ENCODE peak calls at places on chromosome 3, in ten cellular contexts. F, E, D, Q, N, I, P, U, Z and O are unnamed samples.

GRCh38 chr3:58062469-58062868 is 54.2 kb downstream of the FLNB start:
- DNase-seq in F (no peak), E (no peak), D (no peak), Q (peak; percentile 27), N (no peak), I (no peak), P (no peak), U (no peak), Z (no peak), O (no peak)

GRCh38 chr3:197082871-197083270 is 53.3 kb upstream of the MELTF start:
- DNase-seq in F (no peak), E (no peak), D (no peak), Q (no peak), N (peak; percentile 49), I (no peak), P (no peak), U (no peak), Z (no peak), O (no peak)

GRCh38 chr3:170826047-170826446 is 43.9 kb downstream of the RPL22L1 start:
- DNase-seq in F (no peak), E (no peak), D (no peak), Q (no peak), N (no peak), I (no peak), P (no peak), U (no peak), Z (no peak), O (no peak)

GRCh38 chr3:63458405-63458804 is 180.3 kb downstream of the SYNPR start:
- DNase-seq in F (no peak), E (no peak), D (no peak), Q (no peak), N (no peak), I (no peak), P (no peak), U (no peak), Z (no peak), O (no peak)

GRCh38 chr3:46900007-46900292 is 22.4 kb downstream of the PTH1R start:
- DNase-seq in F (peak; percentile 77), E (no peak), D (no peak), Q (no peak), N (no peak), I (no peak), P (peak; percentile 7), U (no peak), Z (no peak), O (no peak)

GRCh38 chr3:25870452-25870851 is 80.6 kb downstream of the OXSM start:
- DNase-seq in F (no peak), E (no peak), D (no peak), Q (no peak), N (peak; percentile 63), I (no peak), P (no peak), U (no peak), Z (no peak), O (no peak)

GRCh38 chr3:71243230-71243629 is 340.3 kb downstream of the FOXP1 start:
- DNase-seq in F (no peak), E (no peak), D (no peak), Q (no peak), N (no peak), I (no peak), P (no peak), U (no peak), Z (no peak), O (peak; percentile 71)

GRCh38 chr3:46488735-46489361 is 8.9 kb upstream of the RTP3 start:
- DNase-seq in F (peak; percentile 97), E (peak; percentile 90), D (peak; percentile 92), Q (peak; percentile 96), N (peak; percentile 87), I (peak; percentile 76), P (peak; percentile 90), U (peak; percentile 79), Z (peak; percentile 95), O (peak; percentile 85)

DNA sequence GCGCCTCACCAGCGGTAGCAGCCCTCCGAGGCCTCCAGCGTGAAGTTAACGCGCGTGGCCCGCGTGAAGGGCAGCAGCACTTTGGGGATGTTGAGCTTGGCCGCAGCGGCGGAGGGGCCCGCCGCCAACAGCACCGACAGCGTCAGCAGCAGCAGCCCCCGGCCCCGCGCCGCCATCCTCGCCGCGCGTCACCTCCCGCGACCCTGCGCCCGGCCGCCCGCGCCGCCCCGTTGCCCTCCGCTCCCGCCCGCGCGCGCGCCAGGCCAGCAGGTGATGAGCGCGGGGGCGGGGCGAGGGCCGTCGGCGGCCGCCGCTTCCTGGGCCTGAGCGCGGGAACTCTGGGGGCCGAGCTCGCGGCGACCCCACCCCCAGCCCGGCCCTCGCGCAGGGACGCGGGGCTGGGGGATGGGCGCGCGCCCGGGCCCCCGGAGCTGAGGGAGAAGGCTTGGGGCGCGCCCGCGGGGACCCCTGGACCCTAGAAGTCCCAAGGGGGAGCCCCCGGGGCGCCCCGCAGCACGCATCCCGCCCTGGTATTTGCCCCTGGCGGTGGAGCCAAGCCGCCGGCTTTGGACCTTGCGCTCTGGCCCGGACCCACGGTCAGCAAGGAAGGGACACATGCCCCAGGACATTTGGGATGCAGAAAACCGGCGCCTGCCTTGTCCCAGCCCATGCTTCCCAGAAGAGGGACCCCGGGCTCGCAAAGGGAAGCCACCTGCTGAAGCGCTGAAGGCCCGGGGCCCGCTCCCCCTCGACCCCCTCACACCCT is at the start of gene NUP210:
- DNase-seq in F (peak; percentile 81), E (no peak), D (peak; percentile 28), Q (peak; percentile 89), N (no peak), I (no peak), P (peak; percentile 37), U (no peak), Z (peak; percentile 36), O (no peak)
- H3K27ac ChIP-seq in F (peak within 1 kb of the TSS; percentile 47), E (peak within 1 kb of the TSS; percentile 64), D (no peak within 1 kb of the TSS), Q (no peak within 1 kb of the TSS), N (no peak within 1 kb of the TSS), I (peak within 1 kb of the TSS; percentile 80), P (peak within 1 kb of the TSS; percentile 78), U (no peak within 1 kb of the TSS), Z (peak within 1 kb of the TSS; percentile 66), O (peak within 1 kb of the TSS; percentile 7)

GRCh38 chr3:48431224-48432029 is 1.5 kb upstream of the PLXNB1 start:
- DNase-seq in F (peak; percentile 63), E (peak; percentile 58), D (no peak), Q (no peak), N (no peak), I (no peak), P (no peak), U (no peak), Z (no peak), O (no peak)

GRCh38 chr3:48430359-48431101 is 644 bp upstream of the PLXNB1 start:
- DNase-seq in F (no peak), E (peak; percentile 81), D (no peak), Q (no peak), N (peak; percentile 21), I (no peak), P (no peak), U (peak; percentile 44), Z (no peak), O (peak; percentile 72)

GRCh38 chr3:48434591-48435222 is 4.8 kb upstream of the PLXNB1 start:
- DNase-seq in F (no peak), E (peak; percentile 61), D (no peak), Q (no peak), N (no peak), I (no peak), P (no peak), U (no peak), Z (no peak), O (no peak)

GRCh38 chr3:48433472-48434118 is 3.7 kb upstream of the PLXNB1 start:
- DNase-seq in F (no peak), E (peak; percentile 80), D (no peak), Q (peak; percentile 69), N (peak; percentile 57), I (no peak), P (no peak), U (no peak), Z (peak; percentile 57), O (no peak)

DNA sequence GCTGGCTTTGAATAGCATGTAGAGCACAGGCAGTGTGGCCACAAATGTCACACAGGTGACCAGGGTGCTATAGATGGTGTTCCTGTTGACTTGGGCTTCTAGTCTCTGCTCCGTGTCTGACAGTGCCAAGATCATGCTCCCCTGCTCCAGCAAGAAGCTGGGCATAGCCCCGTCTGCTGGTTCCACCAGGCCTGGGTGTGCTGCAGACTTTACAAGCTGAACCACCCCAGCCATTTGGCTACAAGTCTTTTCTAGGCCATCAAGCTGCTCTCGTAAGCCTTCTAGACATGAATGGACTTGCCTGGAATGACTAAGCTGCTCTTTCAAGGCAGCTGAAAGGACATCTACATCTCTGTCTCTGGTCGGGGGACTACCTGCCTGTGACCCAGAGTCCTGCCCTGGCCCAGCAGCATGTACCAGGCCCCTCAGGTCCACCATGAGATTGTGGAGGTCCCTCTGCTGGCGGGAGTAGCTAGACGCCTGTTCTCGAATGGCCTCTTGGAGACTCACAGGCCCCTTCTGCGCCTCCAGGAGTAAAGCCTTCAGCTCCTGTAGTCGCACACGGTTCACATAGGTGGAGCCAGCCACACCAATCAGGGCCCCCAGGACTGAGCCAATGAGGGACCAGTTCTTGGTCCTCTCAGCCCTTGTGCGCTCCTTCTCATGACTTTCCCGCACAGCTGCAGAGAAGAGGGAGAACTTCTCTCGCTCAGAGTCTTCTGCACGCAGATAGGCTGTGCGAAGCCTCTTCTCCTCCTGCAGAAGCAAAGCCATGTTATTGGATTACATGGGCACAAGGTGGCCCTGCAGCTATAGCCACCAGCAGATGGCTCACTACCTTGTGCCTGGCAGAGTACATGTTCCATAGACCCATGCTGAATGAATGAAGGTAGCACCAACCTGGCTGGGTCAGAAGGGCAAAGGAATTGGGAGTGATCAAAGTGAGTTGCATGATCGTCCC is 2.8 kb upstream of the PLXNB1 start:
- DNase-seq in F (no peak), E (peak; percentile 59), D (no peak), Q (peak; percentile 76), N (peak; percentile 10), I (no peak), P (no peak), U (no peak), Z (no peak), O (no peak)
- H3K4me1 ChIP-seq in F (peaks cover 52% of the 10 kb centered on the region), E (peaks cover 37% of the 10 kb centered on the region), D (peaks cover 7% of the 10 kb centered on the region), Q (peaks cover 24% of the 10 kb centered on the region), N (peaks cover 19% of the 10 kb centered on the region), I (no peaks in the 10 kb centered on the region), P (peaks cover 4% of the 10 kb centered on the region), U (peaks cover 5% of the 10 kb centered on the region), Z (no peaks in the 10 kb centered on the region), O (no peaks in the 10 kb centered on the region)

DNA sequence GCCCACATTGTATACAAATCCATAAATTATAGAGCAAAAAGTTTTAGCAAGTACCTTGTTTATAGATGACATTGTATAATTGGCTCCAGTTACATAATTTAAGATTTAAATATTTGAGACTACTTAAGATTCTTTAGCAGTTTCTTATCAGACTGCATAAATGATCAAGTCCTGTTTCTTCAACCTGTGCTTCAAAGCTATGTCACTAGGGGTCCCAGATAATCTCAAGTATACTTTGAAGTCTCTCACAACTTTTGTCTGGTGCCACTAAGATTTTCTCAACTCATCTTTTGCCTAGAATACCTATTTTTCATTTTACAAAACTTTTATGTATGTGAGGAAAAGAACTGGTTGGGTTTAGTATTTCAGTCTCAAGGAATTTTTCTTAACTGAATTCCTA is 205.5 kb downstream of the STAG1 start:
- DNase-seq in F (no peak), E (no peak), D (no peak), Q (no peak), N (peak; percentile 26), I (no peak), P (no peak), U (no peak), Z (no peak), O (no peak)
- TF ChIP-seq CTCF in F (no peak), E (no peak), D (no peak), Q (peak; percentile 30), N (no peak), I (no peak), P (peak; percentile 11), U (no peak), Z (no peak), O (no peak)

DNA sequence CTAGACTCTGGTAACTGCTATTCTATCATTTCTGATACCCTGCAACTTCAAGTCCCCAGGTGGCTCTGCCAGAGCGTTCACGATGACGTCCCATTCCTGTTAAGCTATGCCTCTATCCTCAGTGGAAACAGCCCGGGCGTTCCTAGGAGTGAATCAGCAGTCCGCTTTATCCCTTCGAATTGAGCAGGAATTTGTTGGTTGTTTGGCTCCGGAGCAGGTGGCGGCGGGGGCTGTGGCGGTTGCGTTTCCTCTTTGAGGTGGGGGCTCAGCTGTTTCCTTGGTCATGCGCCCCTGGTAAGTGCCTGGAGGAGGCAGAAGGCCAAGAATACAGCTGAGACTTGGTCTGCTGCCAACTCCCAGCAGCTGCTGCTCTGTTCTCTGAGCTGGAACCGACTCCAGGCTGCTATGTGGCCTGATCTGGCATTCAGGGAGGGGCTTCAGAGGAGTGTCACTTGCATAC is 25.2 kb downstream of the ARPP21 start:
- DNase-seq in F (peak; percentile 82), E (peak; percentile 62), D (peak; percentile 20), Q (peak; percentile 50), N (peak; percentile 45), I (peak; percentile 13), P (peak; percentile 84), U (no peak), Z (no peak), O (no peak)
- H3K27ac ChIP-seq in F (no peak overlapping the region), E (no peak overlapping the region), D (no peak overlapping the region), Q (no peak overlapping the region), N (no peak overlapping the region), I (no peak overlapping the region), P (peak overlapping the region; percentile 89), U (no peak overlapping the region), Z (no peak overlapping the region), O (no peak overlapping the region)